ENCODE peak calls at places on chromosomes 2 and 18, in seven cellular contexts. C is MM.1S, H is tibial artery, F is uterus, D is heart right ventricle, L is heart left ventricle, K is hepatocyte. J is an unnamed sample.

GRCh38 chr2:95273911-95274290 is 348 bp upstream of the PROM2 start:
- DNase-seq in C (no peak), H (no peak), F (no peak), D (no peak), L (no peak), K (no peak), J (no peak)

GRCh38 chr18:54905629-54906028 is 53.6 kb downstream of the CCDC68 start:
- DNase-seq in C (no peak), H (no peak), F (no peak), D (no peak), L (no peak), K (no peak), J (no peak)

GRCh38 chr2:207937818-207938217 is 87.5 kb downstream of the PLEKHM3 start:
- DNase-seq in C (no peak), H (no peak), F (no peak), D (no peak), L (no peak), K (no peak), J (no peak)

GRCh38 chr2:141438536-141438935 is 692.3 kb downstream of the LRP1B start:
- DNase-seq in C (no peak), H (no peak), F (no peak), D (no peak), L (no peak), K (no peak), J (no peak)

GRCh38 chr2:52404866-52405265 is 1362.7 kb upstream of the CHAC2 start:
- DNase-seq in C (no peak), H (no peak), F (no peak), D (no peak), L (no peak), K (no peak), J (no peak)

GRCh38 chr2:12251749-12252148 is 465.0 kb upstream of the TRIB2 start:
- DNase-seq in C (no peak), H (no peak), F (no peak), D (no peak), L (no peak), K (no peak), J (no peak)

GRCh38 chr2:43169091-43169936 is 57.1 kb downstream of the ZFP36L2 start:
- DNase-seq in C (no peak), H (no peak), F (peak; percentile 48), D (no peak), L (peak; percentile 54), K (no peak), J (peak; percentile 41)

GRCh38 chr2:110881908-110882307 is 149.5 kb downstream of the ACOXL start:
- DNase-seq in C (peak; percentile 37), H (no peak), F (no peak), D (no peak), L (no peak), K (no peak), J (no peak)

GRCh38 chr2:65494078-65494477 is 61.7 kb upstream of the SPRED2 start:
- DNase-seq in C (no peak), H (no peak), F (no peak), D (no peak), L (no peak), K (no peak), J (no peak)

GRCh38 chr2:36147670-36148390 is 207.7 kb upstream of the CRIM1 start:
- DNase-seq in C (peak; percentile 30), H (no peak), F (no peak), D (no peak), L (no peak), K (no peak), J (no peak)

GRCh38 chr2:6111676-6112294 is 419.6 kb downstream of the SOX11 start:
- DNase-seq in C (no peak), H (no peak), F (no peak), D (no peak), L (no peak), K (no peak), J (no peak)

GRCh38 chr2:16072638-16073290 is 132.4 kb downstream of the MYCN start:
- DNase-seq in C (no peak), H (no peak), F (no peak), D (no peak), L (no peak), K (no peak), J (no peak)

GRCh38 chr2:161613161-161613560 is 11.1 kb upstream of the SLC4A10 start:
- DNase-seq in C (no peak), H (no peak), F (no peak), D (no peak), L (no peak), K (no peak), J (no peak)

GRCh38 chr2:8285081-8285480 is 396.8 kb upstream of the ID2 start:
- DNase-seq in C (no peak), H (no peak), F (no peak), D (no peak), L (no peak), K (peak; percentile 34), J (no peak)

GRCh38 chr2:192487636-192488035 is 292.9 kb upstream of the TMEFF2 start:
- DNase-seq in C (no peak), H (no peak), F (no peak), D (no peak), L (no peak), K (peak; percentile 8), J (no peak)

GRCh38 chr18:37161491-37161890 is 332.6 kb downstream of the KIAA1328 start:
- DNase-seq in C (no peak), H (no peak), F (no peak), D (no peak), L (no peak), K (no peak), J (peak; percentile 14)

GRCh38 chr18:25883091-25883490 is 207.3 kb downstream of the SS18 start:
- DNase-seq in C (no peak), H (no peak), F (no peak), D (no peak), L (no peak), K (peak; percentile 31), J (no peak)

GRCh38 chr2:62423235-62423634 is 82.8 kb downstream of the TMEM17 start:
- DNase-seq in C (no peak), H (no peak), F (no peak), D (no peak), L (no peak), K (no peak), J (no peak)

GRCh38 chr2:110669079-110669478 is 8.8 kb downstream of the BUB1 start:
- DNase-seq in C (no peak), H (no peak), F (no peak), D (no peak), L (no peak), K (no peak), J (no peak)

GRCh38 chr18:33275843-33276242 is 164.7 kb downstream of the CCDC178 start:
- DNase-seq in C (no peak), H (no peak), F (no peak), D (no peak), L (no peak), K (no peak), J (no peak)

GRCh38 chr2:45072862-45073237 is 63.6 kb upstream of the SIX2 start:
- DNase-seq in C (no peak), H (no peak), F (no peak), D (no peak), L (no peak), K (no peak), J (no peak)

GRCh38 chr2:38115216-38116012 is 39.5 kb upstream of the CYP1B1 start:
- DNase-seq in C (peak; percentile 51), H (peak; percentile 84), F (peak; percentile 83), D (peak; percentile 89), L (peak; percentile 82), K (peak; percentile 90), J (no peak)

GRCh38 chr18:72652990-72653593 is 109.0 kb upstream of the CBLN2 start:
- DNase-seq in C (peak; percentile 74), H (no peak), F (no peak), D (no peak), L (no peak), K (peak; percentile 70), J (no peak)

GRCh38 chr2:239814917-239815637 is 210.1 kb downstream of the NDUFA10 start:
- DNase-seq in C (no peak), H (peak; percentile 72), F (peak; percentile 72), D (no peak), L (peak; percentile 26), K (no peak), J (no peak)
- H3K27ac ChIP-seq in C (no peak overlapping the region), H (peak overlapping the region; percentile 85), F (peak overlapping the region; percentile 92), D (no peak overlapping the region), L (no peak overlapping the region), K (peak overlapping the region; percentile 72), J (no peak overlapping the region)

DNA sequence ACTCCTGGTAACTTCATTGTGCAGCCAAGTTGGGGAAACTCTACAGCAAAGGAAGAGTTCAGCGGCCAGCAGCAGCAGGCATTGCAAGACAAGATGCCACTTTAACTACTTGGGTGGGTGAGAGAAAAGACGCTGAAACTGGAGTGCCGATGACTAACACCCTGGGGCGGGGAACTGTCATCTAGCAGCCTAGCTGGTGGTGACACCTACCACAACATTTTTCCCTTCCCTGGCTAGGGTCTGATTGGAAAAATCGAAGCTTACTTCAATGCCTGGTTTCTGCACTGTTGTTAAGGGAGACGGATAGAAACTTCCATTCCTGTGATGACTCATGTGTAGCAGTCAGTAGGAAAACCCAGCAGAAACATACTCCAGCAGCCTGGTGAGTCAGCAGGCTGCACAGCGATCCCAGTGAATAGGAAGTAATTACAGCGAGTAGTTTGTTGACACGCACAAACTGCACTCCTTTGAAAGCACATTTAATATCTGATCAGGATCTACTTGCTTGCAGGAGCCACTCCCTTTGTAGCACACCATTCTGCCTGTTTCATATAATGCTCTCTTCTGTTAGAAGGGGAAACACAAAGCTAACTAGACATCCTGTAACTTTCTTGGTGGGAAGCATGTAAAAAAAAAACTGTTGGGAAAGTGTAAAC is 62.1 kb upstream of the MAPRE2 start:
- DNase-seq in C (peak; percentile 48), H (peak; percentile 79), F (peak; percentile 60), D (peak; percentile 59), L (peak; percentile 70), K (peak; percentile 90), J (peak; percentile 87)
- H3K27ac ChIP-seq in C (peak overlapping the region; percentile 7), H (peak overlapping the region; percentile 79), F (peak overlapping the region; percentile 51), D (peak overlapping the region; percentile 70), L (no peak overlapping the region), K (peak overlapping the region; percentile 83), J (peak overlapping the region; percentile 46)

GRCh38 chr2:128299628-128300027 is 19.0 kb downstream of the HS6ST1 start:
- DNase-seq in C (no peak), H (no peak), F (no peak), D (no peak), L (no peak), K (no peak), J (no peak)
- H3K27ac ChIP-seq in C (no peak overlapping the region), H (no peak overlapping the region), F (no peak overlapping the region), D (no peak overlapping the region), L (no peak overlapping the region), K (no peak overlapping the region), J (no peak overlapping the region)

GRCh38 chr2:98773907-98774306 is 43.0 kb upstream of the MGAT4A start:
- DNase-seq in C (no peak), H (no peak), F (no peak), D (no peak), L (no peak), K (no peak), J (no peak)

GRCh38 chr2:98771771-98772521 is 41.0 kb upstream of the MGAT4A start:
- DNase-seq in C (peak; percentile 45), H (no peak), F (no peak), D (no peak), L (no peak), K (no peak), J (no peak)

GRCh38 chr2:98771264-98771663 is 40.3 kb upstream of the MGAT4A start:
- DNase-seq in C (no peak), H (no peak), F (no peak), D (no peak), L (no peak), K (no peak), J (no peak)

GRCh38 chr2:98772531-98772930 is 41.6 kb upstream of the MGAT4A start:
- DNase-seq in C (no peak), H (no peak), F (no peak), D (no peak), L (no peak), K (no peak), J (no peak)

GRCh38 chr2:98773169-98773568 is 42.2 kb upstream of the MGAT4A start:
- DNase-seq in C (no peak), H (no peak), F (no peak), D (no peak), L (no peak), K (no peak), J (no peak)
- H3K27ac ChIP-seq in C (no peak overlapping the region), H (no peak overlapping the region), F (no peak overlapping the region), D (no peak overlapping the region), L (no peak overlapping the region), K (no peak overlapping the region), J (no peak overlapping the region)

J was measured in epithelial cell of prostate.